ENCODE peak calls at places on chromosomes 13 and 19, in four cellular contexts. One of them, this sample, is unnamed.

GRCh38 chr13:44309771-44310767 is 63.6 kb upstream of the SERP2 start:
- DNase-seq in germinal center: no peak
- DNase-seq in heart right ventricle: peak
- DNase-seq in suprapubic skin: no peak
- DNase-seq in this sample: no peak

GRCh38 chr13:71879129-71879535 is 12.1 kb upstream of the DACH1 start:
- DNase-seq in germinal center: no peak
- DNase-seq in heart right ventricle: no peak
- DNase-seq in suprapubic skin: no peak
- DNase-seq in this sample: no peak

GRCh38 chr13:51689597-51689996 is 105.3 kb downstream of the WDFY2 start:
- DNase-seq in germinal center: no peak
- DNase-seq in heart right ventricle: no peak
- DNase-seq in suprapubic skin: no peak
- DNase-seq in this sample: no peak

GRCh38 chr13:44142911-44143665 is 230.5 kb upstream of the SERP2 start:
- DNase-seq in germinal center: no peak
- DNase-seq in heart right ventricle: no peak
- DNase-seq in suprapubic skin: no peak
- DNase-seq in this sample: no peak

GRCh38 chr13:101242720-101243119 is 173.6 kb downstream of the NALCN start:
- DNase-seq in germinal center: no peak
- DNase-seq in heart right ventricle: no peak
- DNase-seq in suprapubic skin: no peak
- DNase-seq in this sample: no peak

GRCh38 chr19:11382898-11383705 is 1.0 kb downstream of the EPOR start:
- DNase-seq in germinal center: peak
- DNase-seq in heart right ventricle: peak
- DNase-seq in suprapubic skin: no peak
- DNase-seq in this sample: peak

GRCh38 chr13:73341748-73342147 is 282.9 kb downstream of the KLF5 start:
- DNase-seq in germinal center: no peak
- DNase-seq in heart right ventricle: no peak
- DNase-seq in suprapubic skin: no peak
- DNase-seq in this sample: no peak

GRCh38 chr13:50593228-50593627 is 250.3 kb downstream of the DLEU7 start:
- DNase-seq in germinal center: no peak
- DNase-seq in heart right ventricle: no peak
- DNase-seq in suprapubic skin: no peak
- DNase-seq in this sample: no peak

GRCh38 chr13:54958781-54959180 is 1930.2 kb downstream of the OLFM4 start:
- DNase-seq in germinal center: no peak
- DNase-seq in heart right ventricle: no peak
- DNase-seq in suprapubic skin: no peak
- DNase-seq in this sample: no peak

GRCh38 chr19:10009269-10009665 is 1.0 kb downstream of the COL5A3 start:
- DNase-seq in germinal center: peak
- DNase-seq in heart right ventricle: peak
- DNase-seq in suprapubic skin: no peak
- DNase-seq in this sample: no peak

GRCh38 chr13:114034481-114034891 is 60.6 kb upstream of the C13orf46 start:
- DNase-seq in germinal center: no peak
- DNase-seq in heart right ventricle: no peak
- DNase-seq in suprapubic skin: no peak
- DNase-seq in this sample: no peak

GRCh38 chr19:55619264-55619663 is 5.1 kb downstream of the ZNF784 start:
- DNase-seq in germinal center: no peak
- DNase-seq in heart right ventricle: no peak
- DNase-seq in suprapubic skin: no peak
- DNase-seq in this sample: no peak

GRCh38 chr13:49539313-49539712 is 43.6 kb downstream of the PHF11 start:
- DNase-seq in germinal center: no peak
- DNase-seq in heart right ventricle: no peak
- DNase-seq in suprapubic skin: no peak
- DNase-seq in this sample: no peak

GRCh38 chr19:7645159-7645558 is 8.2 kb downstream of the STXBP2 start:
- DNase-seq in germinal center: no peak
- DNase-seq in heart right ventricle: no peak
- DNase-seq in suprapubic skin: no peak
- DNase-seq in this sample: no peak

GRCh38 chr19:43465468-43466120 is at the start of gene LYPD3:
- DNase-seq in germinal center: no peak
- DNase-seq in heart right ventricle: peak
- DNase-seq in suprapubic skin: peak
- DNase-seq in this sample: no peak

GRCh38 chr13:75927183-75927582 is 291.1 kb downstream of the LMO7 start:
- DNase-seq in germinal center: no peak
- DNase-seq in heart right ventricle: no peak
- DNase-seq in suprapubic skin: no peak
- DNase-seq in this sample: no peak

GRCh38 chr13:114115796-114116195 is 16.6 kb downstream of the RASA3 start:
- DNase-seq in germinal center: no peak
- DNase-seq in heart right ventricle: no peak
- DNase-seq in suprapubic skin: peak
- DNase-seq in this sample: no peak

GRCh38 chr19:31272707-31273106 is 76.5 kb downstream of the TSHZ3 start:
- DNase-seq in germinal center: no peak
- DNase-seq in heart right ventricle: no peak
- DNase-seq in suprapubic skin: no peak
- DNase-seq in this sample: no peak

GRCh38 chr13:105972306-105972721 is 563.1 kb downstream of the EFNB2 start:
- DNase-seq in germinal center: no peak
- DNase-seq in heart right ventricle: no peak
- DNase-seq in suprapubic skin: no peak
- DNase-seq in this sample: no peak

GRCh38 chr13:24097064-24097463 is 63.5 kb upstream of the SPATA13 start:
- DNase-seq in germinal center: no peak
- DNase-seq in heart right ventricle: no peak
- DNase-seq in suprapubic skin: no peak
- DNase-seq in this sample: no peak

GRCh38 chr19:37970699-37971098 is 63.7 kb downstream of the SIPA1L3 start:
- DNase-seq in germinal center: no peak
- DNase-seq in heart right ventricle: no peak
- DNase-seq in suprapubic skin: no peak
- DNase-seq in this sample: no peak

GRCh38 chr19:50967924-50968708 is 1.3 kb downstream of the KLK6 start:
- DNase-seq in germinal center: no peak
- DNase-seq in heart right ventricle: no peak
- DNase-seq in suprapubic skin: no peak
- DNase-seq in this sample: no peak

GRCh38 chr19:1189419-1189818 is 15.4 kb upstream of the SBNO2 start:
- DNase-seq in germinal center: no peak
- DNase-seq in heart right ventricle: no peak
- DNase-seq in suprapubic skin: no peak
- DNase-seq in this sample: no peak

GRCh38 chr19:37719111-37719926 is at the start of gene ZNF607:
- DNase-seq in germinal center: peak
- DNase-seq in heart right ventricle: peak
- DNase-seq in suprapubic skin: peak
- DNase-seq in this sample: peak

GRCh38 chr19:5665781-5666513 is 14.4 kb downstream of the MICOS13 start:
- DNase-seq in germinal center: no peak
- DNase-seq in heart right ventricle: no peak
- DNase-seq in suprapubic skin: no peak
- DNase-seq in this sample: no peak

GRCh38 chr19:6066661-6067646 is 43.3 kb downstream of the RFX2 start:
- DNase-seq in germinal center: no peak
- DNase-seq in heart right ventricle: peak
- DNase-seq in suprapubic skin: peak
- DNase-seq in this sample: no peak

GRCh38 chr19:17351815-17352435 is 14.6 kb downstream of the GTPBP3 start:
- DNase-seq in germinal center: no peak
- DNase-seq in heart right ventricle: no peak
- DNase-seq in suprapubic skin: no peak
- DNase-seq in this sample: no peak

GRCh38 chr13:40094056-40094455 is 438.6 kb downstream of the COG6 start:
- DNase-seq in germinal center: no peak
- DNase-seq in heart right ventricle: no peak
- DNase-seq in suprapubic skin: no peak
- DNase-seq in this sample: no peak

GRCh38 chr13:110760611-110761010 is 47.1 kb downstream of the ING1 start:
- DNase-seq in germinal center: no peak
- DNase-seq in heart right ventricle: no peak
- DNase-seq in suprapubic skin: no peak
- DNase-seq in this sample: no peak

GRCh38 chr19:1768248-1768647 is 14.9 kb downstream of the ONECUT3 start:
- DNase-seq in germinal center: no peak
- DNase-seq in heart right ventricle: no peak
- DNase-seq in suprapubic skin: no peak
- DNase-seq in this sample: no peak

GRCh38 chr13:44362394-44363040 is 11.1 kb upstream of the SERP2 start:
- DNase-seq in germinal center: no peak
- DNase-seq in heart right ventricle: no peak
- DNase-seq in suprapubic skin: no peak
- DNase-seq in this sample: no peak

This sample was measured in memory B cell.